ENCODE peak calls at places on chromosomes 6 and 20, in seven cellular contexts. J, A, S, I, E, K and O are unnamed samples.

GRCh38 chr20:1438361-1438760 is 28.3 kb downstream of the NSFL1C start:
- DNase-seq in J (no peak), K (peak), E (no peak), A (no peak), I (no peak), S (no peak), O (no peak)

GRCh38 chr20:62123450-62124118 is 1.3 kb downstream of the LSM14B start:
- DNase-seq in I (no peak), J (no peak), E (no peak), K (peak), A (peak), S (no peak), O (no peak)

GRCh38 chr6:103273048-103273447 is 1586.7 kb downstream of the HACE1 start:
- DNase-seq in S (no peak), I (no peak), J (no peak), E (peak), A (peak), K (peak), O (no peak)

GRCh38 chr6:2485116-2485515 is 239.7 kb upstream of the GMDS start:
- DNase-seq in J (peak), A (no peak), I (no peak), S (no peak), K (no peak), E (no peak), O (no peak)

GRCh38 chr6:90294989-90295853 is 1.4 kb downstream of the BACH2 start:
- DNase-seq in A (peak), K (peak), E (peak), J (peak), S (peak), I (peak), O (peak)

GRCh38 chr6:36769161-36769675 is 70.0 kb downstream of the CPNE5 start:
- DNase-seq in S (no peak), K (peak), I (no peak), A (peak), J (no peak), E (no peak), O (no peak)

GRCh38 chr20:23646106-23646958 is 8.6 kb upstream of the CST3 start:
- DNase-seq in K (no peak), E (no peak), S (no peak), A (no peak), I (no peak), J (no peak), O (no peak)

GRCh38 chr6:35790683-35791082 is 6.4 kb downstream of the CLPS start:
- DNase-seq in K (no peak), S (no peak), J (no peak), E (no peak), A (no peak), I (no peak), O (no peak)

GRCh38 chr6:8958894-8959511 is 523.7 kb upstream of the SLC35B3 start:
- DNase-seq in I (no peak), A (no peak), E (no peak), J (no peak), S (no peak), K (no peak), O (no peak)

GRCh38 chr6:56318851-56319250 is 71.5 kb upstream of the COL21A1 start:
- DNase-seq in S (no peak), K (no peak), J (no peak), A (no peak), I (no peak), E (no peak), O (no peak)

GRCh38 chr6:85392379-85392778 is 57.5 kb upstream of the NT5E start:
- DNase-seq in E (no peak), I (no peak), S (no peak), K (no peak), J (no peak), A (no peak), O (no peak)

GRCh38 chr6:82877213-82878195 is 188.1 kb downstream of the UBE3D start:
- DNase-seq in K (no peak), I (no peak), S (no peak), A (no peak), J (no peak), E (no peak), O (no peak)

GRCh38 chr6:39062014-39062740 is 13.6 kb downstream of the GLP1R start:
- DNase-seq in I (no peak), K (no peak), A (no peak), E (no peak), S (no peak), J (no peak), O (no peak)

GRCh38 chr6:122778961-122779671 is 400 bp upstream of the FABP7 start:
- DNase-seq in S (no peak), A (no peak), I (no peak), K (no peak), E (no peak), J (no peak), O (peak)

GRCh38 chr20:17681741-17682102 is 320 bp downstream of the RRBP1 start:
- DNase-seq in A (no peak), S (no peak), E (no peak), I (no peak), K (no peak), J (no peak), O (no peak)

GRCh38 chr6:107458687-107459282 is 579 bp downstream of the PDSS2 start:
- DNase-seq in E (peak), S (no peak), A (peak), I (no peak), K (no peak), J (peak), O (no peak)

GRCh38 chr6:7617954-7618764 is 28.2 kb downstream of the SNRNP48 start:
- DNase-seq in J (peak), E (no peak), S (no peak), K (peak), A (peak), I (peak), O (no peak)

GRCh38 chr6:131022691-131023090 is 40.4 kb downstream of the EPB41L2 start:
- DNase-seq in J (no peak), K (no peak), S (no peak), A (no peak), E (no peak), I (no peak), O (no peak)

GRCh38 chr6:146339716-146340115 is 203.9 kb upstream of the RAB32 start:
- DNase-seq in K (no peak), I (no peak), A (no peak), J (no peak), E (no peak), S (no peak), O (no peak)

GRCh38 chr20:23403721-23404120 is 17.6 kb downstream of the NAPB start:
- DNase-seq in I (no peak), E (no peak), S (no peak), A (peak), J (no peak), K (no peak), O (no peak)

GRCh38 chr20:8757146-8757545 is 311.7 kb upstream of the PLCB4 start:
- DNase-seq in J (no peak), K (no peak), I (no peak), A (peak), E (no peak), S (no peak), O (no peak)

GRCh38 chr6:1240766-1241165 is 71.1 kb upstream of the FOXQ1 start:
- DNase-seq in J (no peak), I (no peak), A (no peak), E (no peak), S (no peak), K (no peak), O (no peak)

GRCh38 chr20:48722002-48722731 is 105.6 kb downstream of the PREX1 start:
- DNase-seq in S (no peak), J (peak), A (peak), E (no peak), I (peak), K (peak), O (no peak)

GRCh38 chr6:19845271-19846046 is 8.3 kb downstream of the ID4 start:
- DNase-seq in A (peak), K (no peak), I (no peak), J (no peak), S (no peak), E (no peak), O (no peak)

GRCh38 chr6:126422912-126423311 is 83.0 kb downstream of the CENPW start:
- DNase-seq in S (no peak), A (no peak), E (peak), J (no peak), K (peak), I (no peak), O (no peak)

GRCh38 chr20:8932192-8933150 is 136.4 kb upstream of the PLCB4 start:
- DNase-seq in S (no peak), K (no peak), E (no peak), I (no peak), A (no peak), J (no peak), O (no peak)

GRCh38 chr20:48194026-48194425 is 408.7 kb upstream of the SULF2 start:
- DNase-seq in K (no peak), J (peak), E (no peak), I (no peak), S (no peak), A (no peak), O (no peak)

GRCh38 chr6:170282512-170283158 is 8.2 kb downstream of the DLL1 start:
- DNase-seq in E (no peak), A (no peak), K (no peak), S (no peak), I (no peak), J (no peak), O (no peak)

GRCh38 chr6:125852587-125852986 is 61.8 kb downstream of the NCOA7 start:
- DNase-seq in A (no peak), J (no peak), S (no peak), K (no peak), I (no peak), E (no peak), O (no peak)

GRCh38 chr6:92617726-92618125 is 801.6 kb downstream of the EPHA7 start:
- DNase-seq in A (no peak), S (no peak), I (no peak), K (no peak), J (no peak), E (no peak), O (no peak)

DNA sequence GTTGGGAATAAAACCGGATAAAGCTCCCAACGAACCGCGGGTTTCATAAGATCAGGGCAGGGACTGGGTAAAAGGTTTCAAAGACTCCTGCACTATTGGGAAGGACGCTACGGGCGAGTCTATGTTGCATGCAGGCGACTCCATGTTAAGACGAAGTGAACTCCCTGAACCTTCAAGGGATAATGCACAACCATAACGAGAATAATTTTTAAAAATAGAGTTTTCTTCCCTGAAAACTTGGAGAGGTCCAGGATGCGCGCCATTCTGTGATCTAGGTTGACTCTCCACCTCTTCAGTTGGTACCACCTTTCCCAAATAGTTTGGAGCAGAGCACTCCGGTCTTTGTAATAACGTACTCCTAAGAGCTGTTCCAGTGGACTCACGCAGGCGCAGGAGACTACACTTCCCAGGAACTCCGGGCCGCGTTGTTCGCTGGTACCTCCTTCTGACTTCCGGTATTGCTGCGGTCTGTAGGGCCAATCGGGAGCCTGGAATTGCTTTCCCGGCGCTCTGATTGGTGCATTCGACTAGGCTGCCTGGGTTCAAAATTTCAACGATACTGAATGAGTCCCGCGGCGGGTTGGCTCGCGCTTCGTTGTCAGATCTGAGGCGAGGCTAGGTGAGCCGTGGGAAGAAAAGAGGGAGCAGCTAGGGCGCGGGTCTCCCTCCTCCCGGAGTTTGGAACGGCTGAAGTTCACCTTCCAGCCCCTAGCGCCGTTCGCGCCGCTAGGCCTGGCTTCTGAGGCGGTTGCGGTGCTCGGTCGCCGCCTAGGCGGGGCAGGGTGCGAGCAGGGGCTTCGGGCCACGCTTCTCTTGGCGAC is at the start of gene TPX2:
- DNase-seq in S (peak), E (peak), J (peak), K (peak), I (peak), A (peak), O (peak)
- TF ChIP-seq CTCF in S (no peak), E (peak), J (peak), K (no peak), I (peak), A (no peak), O (peak)

GRCh38 chr6:12957321-12958051 is 240.9 kb downstream of the PHACTR1 start:
- DNase-seq in J (peak), A (peak), E (no peak), S (peak), K (peak), I (peak), O (peak)
- H3K4me3 ChIP-seq in J (peak), A (peak), E (peak), S (peak), K (peak), I (peak), O (peak)

DNA sequence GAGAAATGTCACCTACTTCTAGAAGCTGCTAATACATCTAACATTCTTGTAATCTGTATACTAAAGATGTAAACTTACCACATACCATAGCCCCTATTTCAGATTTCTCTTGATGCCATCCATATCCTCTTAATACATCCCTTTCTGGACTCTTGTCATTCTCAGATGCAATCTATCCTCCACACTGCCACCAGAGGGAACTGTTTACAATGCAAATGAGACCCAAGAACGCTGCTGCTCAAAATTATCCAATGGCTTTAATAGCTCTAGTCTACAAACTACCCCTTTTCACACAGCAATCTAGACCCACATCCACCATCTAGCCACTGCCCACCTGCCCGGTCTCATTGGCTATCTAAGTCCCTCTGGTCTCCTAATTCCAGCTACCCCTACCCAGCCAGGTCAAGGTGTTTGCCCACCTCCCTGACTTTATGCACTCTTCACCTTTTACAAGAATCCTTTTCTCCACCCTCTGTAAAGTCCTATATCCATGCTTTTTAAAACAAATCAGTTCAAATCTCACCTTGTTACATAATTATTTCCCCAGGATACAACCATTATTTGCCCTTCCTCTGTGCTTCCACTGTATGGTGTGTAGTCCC is 14.8 kb downstream of the FAXC start:
- DNase-seq in J (no peak), E (peak), I (no peak), A (peak), K (peak), S (no peak), O (no peak)
- TF ChIP-seq CTCF in J (peak), E (peak), I (peak), A (peak), K (peak), S (no peak), O (peak)

GRCh38 chr6:165662671-165663282 is at the start of gene PDE10A:
- DNase-seq in E (no peak), S (peak), I (peak), A (peak), K (no peak), J (no peak), O (no peak)
- H3K4me3 ChIP-seq in E (no peak), S (peak), I (peak), A (peak), K (no peak), J (peak), O (peak)